ENCODE peak calls at places on chromosomes 4 and X, in six cellular contexts. T is retina; I is effector memory CD4-positive, alpha-beta T cell; O is T-helper 1 cell; P is stimulated activated CD4-positive, alpha-beta T cell treated with anti-CD3 and anti-CD28 coated beads, Interleukin-15, amount 100 ng/mL, for 24 hours; F is uterus. S is an unnamed sample.

GRCh38 chrX:34880656-34881055 is 61.9 kb upstream of the FAM47B start:
- DNase-seq in T (no peak), I (no peak), O (no peak), P (no peak), F (no peak), S (no peak)

GRCh38 chr4:155953151-155954117 is at the start of gene CTSO:
- DNase-seq in T (peak; percentile 90), I (peak; percentile 36), O (peak; percentile 39), P (peak; percentile 78), F (peak; percentile 79), S (peak; percentile 80)

GRCh38 chr4:139875456-139875855 is 209.8 kb downstream of the MGST2 start:
- DNase-seq in T (peak; percentile 61), I (no peak), O (no peak), P (no peak), F (no peak), S (no peak)

GRCh38 chrX:2550288-2551020 is 49.7 kb upstream of the DHRSX start:
- DNase-seq in T (no peak), I (no peak), O (no peak), P (no peak), F (no peak), S (no peak)

GRCh38 chr4:155796031-155796430 is 37.2 kb downstream of the GUCY1B1 start:
- DNase-seq in T (no peak), I (no peak), O (no peak), P (peak; percentile 1), F (no peak), S (no peak)

GRCh38 chr4:113760094-113760851 is 1.3 kb downstream of the CAMK2D start:
- DNase-seq in T (no peak), I (no peak), O (no peak), P (peak; percentile 45), F (peak; percentile 41), S (peak; percentile 50)

GRCh38 chr4:161466321-161466720 is 697.5 kb downstream of the FSTL5 start:
- DNase-seq in T (peak; percentile 14), I (no peak), O (no peak), P (no peak), F (no peak), S (no peak)

GRCh38 chr4:25180524-25181131 is 20.4 kb upstream of the SEPSECS start:
- DNase-seq in T (no peak), I (no peak), O (no peak), P (peak; percentile 45), F (no peak), S (no peak)

GRCh38 chr4:116122131-116122530 is 963.2 kb downstream of the TRAM1L1 start:
- DNase-seq in T (no peak), I (no peak), O (no peak), P (no peak), F (no peak), S (no peak)

GRCh38 chrX:10239611-10240064 is 82.9 kb downstream of the CLCN4 start:
- DNase-seq in T (no peak), I (no peak), O (no peak), P (no peak), F (no peak), S (no peak)

GRCh38 chr4:77104405-77105292 is 28.9 kb upstream of the CCNI start:
- DNase-seq in T (no peak), I (no peak), O (no peak), P (no peak), F (peak; percentile 86), S (peak; percentile 66)

GRCh38 chr4:57044996-57045395 is 65.2 kb downstream of the IGFBP7 start:
- DNase-seq in T (no peak), I (no peak), O (no peak), P (no peak), F (no peak), S (no peak)

GRCh38 chr4:9716093-9716492 is 65.3 kb upstream of the DRD5 start:
- DNase-seq in T (no peak), I (no peak), O (no peak), P (no peak), F (no peak), S (no peak)

GRCh38 chr4:85084371-85085170 is 118.1 kb upstream of the WDFY3 start:
- DNase-seq in T (peak; percentile 33), I (no peak), O (no peak), P (peak; percentile 15), F (peak; percentile 15), S (no peak)

GRCh38 chrX:2495595-2495994 is 5.2 kb downstream of the DHRSX start:
- DNase-seq in T (no peak), I (no peak), O (no peak), P (no peak), F (no peak), S (no peak)

GRCh38 chrX:74080165-74080564 is 223.8 kb upstream of the ZCCHC13 start:
- DNase-seq in T (no peak), I (no peak), O (no peak), P (no peak), F (no peak), S (no peak)

GRCh38 chr4:85510632-85510984 is 35.7 kb downstream of the ARHGAP24 start:
- DNase-seq in T (no peak), I (no peak), O (no peak), P (no peak), F (no peak), S (no peak)

GRCh38 chr4:114393295-114394038 is 205.1 kb upstream of the UGT8 start:
- DNase-seq in T (no peak), I (no peak), O (no peak), P (no peak), F (no peak), S (no peak)

GRCh38 chr4:78704981-78705757 is 71.0 kb upstream of the BMP2K start:
- DNase-seq in T (peak; percentile 18), I (no peak), O (no peak), P (no peak), F (no peak), S (no peak)

S was measured in ovary.